ENCODE peak calls at places on chromosomes 12 and 14, in five cellular contexts. A is H9, Q is mesendoderm, K is IMR-90, J is neuronal stem cell. N is an unnamed sample.
A peak's percentile ranks its signal among the peaks of the same experiment; 100 is the strongest.

GRCh38 chr14:73712540-73713141 is 1.5 kb downstream of the PNMA1 start:
- DNase-seq in Q (peak; percentile 37), A (peak; percentile 39), K (peak; percentile 27), J (peak; percentile 21), N (no peak)

GRCh38 chr12:30989754-30990153 is 63.2 kb downstream of the TSPAN11 start:
- DNase-seq in K (no peak), Q (peak; percentile 83), J (no peak), A (peak; percentile 82), N (no peak)

GRCh38 chr12:120257041-120257821 is 8.3 kb downstream of the PXN start:
- DNase-seq in K (peak; percentile 93), Q (peak; percentile 57), A (peak; percentile 40), J (no peak), N (no peak)

GRCh38 chr12:21073822-21074460 is 57.1 kb upstream of the SLCO1B1 start:
- DNase-seq in Q (peak; percentile 96), A (peak; percentile 39), J (no peak), K (no peak), N (no peak)

GRCh38 chr14:36069535-36069900 is 107.0 kb downstream of the PTCSC3 start:
- DNase-seq in A (peak; percentile 72), J (peak; percentile 58), K (peak; percentile 17), Q (peak; percentile 66), N (peak; percentile 45)

GRCh38 chr12:3527181-3527580 is 36.2 kb downstream of the PRMT8 start:
- DNase-seq in Q (no peak), K (peak; percentile 60), A (no peak), J (no peak), N (peak; percentile 1)

GRCh38 chr12:14238224-14238792 is 127.2 kb upstream of the ATF7IP start:
- DNase-seq in J (no peak), K (peak; percentile 55), Q (peak; percentile 20), A (no peak), N (peak; percentile 41)

GRCh38 chr14:34460841-34461240 is 1.2 kb downstream of the SPTSSA start:
- DNase-seq in J (peak; percentile 12), Q (peak; percentile 75), A (no peak), K (peak; percentile 77), N (peak; percentile 46)

GRCh38 chr14:53430870-53431269 is 277.7 kb upstream of the DDHD1 start:
- DNase-seq in A (no peak), K (peak; percentile 41), J (no peak), Q (no peak), N (no peak)

GRCh38 chr14:77761205-77761931 is 412 bp upstream of the SNW1 start:
- DNase-seq in J (no peak), K (peak; percentile 36), Q (peak; percentile 78), A (peak; percentile 64), N (peak; percentile 53)

GRCh38 chr14:104919993-104920315 is 4.7 kb upstream of the PLD4 start:
- DNase-seq in A (no peak), J (no peak), K (no peak), Q (no peak), N (no peak)

GRCh38 chr12:26345471-26346003 is 150.2 kb downstream of the SSPN start:
- DNase-seq in K (peak; percentile 35), Q (no peak), A (no peak), J (no peak), N (no peak)

GRCh38 chr12:57222286-57223190 is 5.9 kb downstream of the NXPH4 start:
- DNase-seq in J (no peak), A (no peak), K (no peak), Q (no peak), N (no peak)

GRCh38 chr12:57219993-57220728 is 3.6 kb downstream of the NXPH4 start:
- DNase-seq in Q (no peak), A (no peak), J (no peak), K (no peak), N (no peak)

GRCh38 chr12:57219205-57219992 is 2.8 kb downstream of the NXPH4 start:
- DNase-seq in A (no peak), Q (no peak), K (no peak), J (no peak), N (no peak)

GRCh38 chr12:57220770-57221168 is 4.2 kb downstream of the NXPH4 start:
- DNase-seq in A (no peak), J (no peak), K (no peak), Q (no peak), N (no peak)

GRCh38 chr12:57221169-57221917 is 4.7 kb downstream of the NXPH4 start:
- DNase-seq in K (no peak), Q (no peak), J (no peak), A (no peak), N (no peak)
- H3K4me1 ChIP-seq in K (peaks cover 5% of the 10 kb centered on the region), Q (no peaks in the 10 kb centered on the region), J (peaks cover 27% of the 10 kb centered on the region), A (no peaks in the 10 kb centered on the region), N (peaks cover 31% of the 10 kb centered on the region)

DNA sequence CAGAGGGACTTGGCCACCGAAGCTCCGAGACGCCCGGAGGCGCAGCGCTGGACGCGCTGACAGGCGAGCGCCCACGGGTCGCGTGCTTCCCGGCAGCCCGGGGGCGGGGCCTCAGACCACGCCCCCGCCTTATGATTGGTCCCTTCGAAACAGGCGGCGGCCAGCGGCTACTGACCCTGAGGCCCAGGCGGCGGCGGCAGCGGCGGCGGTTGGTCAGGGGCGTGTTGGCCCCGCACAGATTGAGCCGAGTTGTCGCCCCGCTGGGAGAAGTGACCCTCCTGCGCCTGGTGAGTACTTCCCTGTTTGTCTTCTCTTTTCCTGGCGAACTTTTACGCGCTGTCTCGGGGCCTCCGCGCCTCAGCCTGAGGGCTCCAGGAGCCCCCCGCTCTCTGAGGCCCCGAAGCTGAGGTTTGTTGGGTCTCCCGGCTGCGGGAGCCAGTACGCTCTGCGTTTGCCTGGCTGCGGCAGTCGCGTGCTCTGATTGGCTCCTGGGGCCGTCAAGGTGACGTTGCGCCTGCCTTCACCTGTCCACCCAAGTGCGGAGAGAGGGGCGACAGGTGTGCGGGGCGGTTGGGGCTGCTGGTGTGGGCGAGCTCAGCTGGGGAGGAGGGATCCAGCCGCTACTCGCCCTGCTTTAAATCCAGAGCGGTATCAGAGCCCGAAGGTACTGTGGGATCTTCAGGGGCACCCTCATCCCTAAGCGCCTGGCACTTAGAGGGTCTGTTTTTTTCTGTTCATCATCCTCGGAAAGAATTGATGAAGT is at the start of gene GAS2L3:
- DNase-seq in J (peak; percentile 90), K (peak; percentile 79), Q (peak; percentile 92), A (peak; percentile 96), N (peak; percentile 92)
- H3K18ac ChIP-seq in J (peak within 1 kb of the TSS; percentile 15), K (no peak within 1 kb of the TSS), Q (no peak within 1 kb of the TSS), A (peak within 1 kb of the TSS; percentile 5), N (peak within 1 kb of the TSS; percentile 92)

DNA sequence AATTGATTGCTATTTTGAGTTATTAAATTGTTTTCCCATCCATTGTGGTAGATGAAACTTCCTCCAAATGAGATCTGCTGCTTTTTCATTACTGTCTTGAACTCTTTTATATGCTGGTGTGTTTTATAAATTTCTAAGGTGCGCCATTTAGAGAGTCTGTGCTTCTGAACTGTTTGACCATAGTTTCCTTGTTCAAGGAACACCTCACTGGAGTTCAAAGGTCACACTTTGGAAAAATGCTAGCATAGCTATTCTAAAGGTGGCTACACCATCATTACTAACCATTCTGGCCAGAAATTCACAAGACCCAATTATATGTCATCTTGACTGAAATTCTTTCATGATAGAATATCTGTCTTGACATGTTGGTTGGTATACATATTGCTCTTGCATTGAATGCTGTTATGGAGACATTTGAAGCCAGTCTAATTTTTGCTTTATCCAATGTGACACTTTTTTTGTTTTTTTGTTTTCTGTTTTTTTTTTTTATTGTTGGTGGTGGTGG is 269.5 kb downstream of the PAWR start:
- DNase-seq in Q (no peak), J (no peak), K (no peak), A (no peak), N (no peak)
- H3K4me1 ChIP-seq in Q (no peaks in the 10 kb centered on the region), J (peaks cover 10% of the 10 kb centered on the region), K (peaks cover 22% of the 10 kb centered on the region), A (peaks cover 4% of the 10 kb centered on the region), N (peaks cover 1% of the 10 kb centered on the region)

DNA sequence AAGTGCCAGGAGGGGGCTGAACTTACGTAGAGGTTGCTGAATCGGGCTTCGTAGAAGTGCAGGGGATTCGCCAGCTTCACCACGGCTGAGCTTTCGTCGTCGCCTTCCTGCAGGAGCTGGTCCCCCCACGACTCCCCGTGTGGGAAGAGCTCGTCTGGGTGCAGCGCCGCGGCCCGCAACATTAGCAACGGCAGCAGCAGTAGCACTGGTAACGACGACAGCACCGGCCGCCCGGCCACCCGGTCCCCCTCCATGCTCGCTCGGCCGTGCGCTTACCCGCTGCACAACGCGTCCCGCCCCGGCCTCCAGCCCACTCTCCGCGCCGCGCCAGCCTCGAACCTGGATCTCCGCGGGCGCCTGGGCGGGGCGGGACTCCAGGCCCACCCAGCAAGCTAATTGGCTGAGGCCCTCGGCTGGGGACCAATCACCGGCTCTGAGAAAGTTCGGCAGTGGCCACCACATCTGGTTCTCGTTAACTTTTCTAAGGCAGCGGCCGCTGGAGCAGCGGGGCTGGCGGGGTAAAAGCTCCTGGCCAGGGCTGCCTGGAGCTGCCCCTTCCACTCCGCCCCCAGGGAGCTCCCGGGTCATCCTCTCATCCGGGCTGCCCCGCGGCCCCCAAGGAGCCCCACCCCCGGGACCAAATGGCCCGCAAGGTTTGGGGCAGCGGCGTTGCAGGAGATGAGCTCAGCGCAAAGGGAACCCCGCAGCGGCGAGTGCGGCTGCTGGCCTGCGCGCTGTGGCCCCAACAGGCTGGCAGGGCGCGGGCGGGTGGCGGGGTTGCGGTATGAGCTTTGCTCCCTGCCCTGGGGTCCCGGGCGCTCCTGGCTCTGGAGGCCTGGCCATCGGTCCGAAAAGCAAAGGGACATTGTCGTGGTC is at the start of gene NID2:
- DNase-seq in A (peak; percentile 91), K (peak; percentile 95), J (peak; percentile 89), Q (peak; percentile 91), N (peak; percentile 96)
- H3K18ac ChIP-seq in A (no peak within 1 kb of the TSS), K (peak within 1 kb of the TSS; percentile 97), J (peak within 1 kb of the TSS; percentile 96), Q (no peak within 1 kb of the TSS), N (peak within 1 kb of the TSS; percentile 100)

DNA sequence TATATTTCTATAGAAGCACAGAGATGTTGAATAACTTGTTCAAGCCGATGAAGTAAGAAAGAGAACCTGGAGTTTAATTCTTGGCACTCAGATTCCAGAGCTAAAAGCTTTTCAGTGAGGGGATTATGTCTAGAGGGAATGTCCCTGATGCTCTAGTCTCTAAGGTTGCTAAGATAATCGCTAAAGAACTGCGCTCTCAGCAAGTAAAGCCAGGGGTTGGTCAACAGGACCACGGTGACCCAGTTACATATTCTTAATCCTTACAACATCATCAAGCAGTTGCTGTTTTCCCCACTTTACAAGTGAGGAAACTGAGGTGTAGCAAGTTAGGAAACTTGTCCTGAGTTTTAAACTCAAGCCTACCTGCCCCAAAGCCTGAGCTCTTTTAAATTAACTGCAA is 110.8 kb downstream of the DAD1 start:
- DNase-seq in A (no peak), J (no peak), K (no peak), Q (no peak), N (no peak)
- H3K4me1 ChIP-seq in A (peaks cover 8% of the 10 kb centered on the region), J (peaks cover 18% of the 10 kb centered on the region), K (no peaks in the 10 kb centered on the region), Q (peaks cover 9% of the 10 kb centered on the region), N (peaks cover 4% of the 10 kb centered on the region)

N was measured in mesenchymal stem cell.